ENCODE peak calls at places on chromosomes 5 and 9, in five cellular contexts. G is OCI-LY7, V is foreskin fibroblast, D is AG09309, K is uterus. X is an unnamed sample.

GRCh38 chr5:102226321-102226720 is 69.8 kb downstream of the SLCO4C1 start:
- DNase-seq in D (no peak), V (no peak), G (no peak), K (no peak), X (no peak)

GRCh38 chr9:120109242-120109641 is 470.7 kb downstream of the CDK5RAP2 start:
- DNase-seq in V (no peak), G (peak), D (no peak), K (no peak), X (no peak)

GRCh38 chr9:83449166-83449565 is 89.0 kb downstream of the FRMD3 start:
- DNase-seq in K (no peak), V (peak), G (no peak), D (no peak), X (no peak)

GRCh38 chr5:10420468-10420867 is 21.2 kb upstream of the ROPN1L start:
- DNase-seq in V (no peak), D (no peak), K (no peak), G (no peak), X (no peak)

GRCh38 chr5:133328800-133329199 is 277.0 kb downstream of the HSPA4 start:
- DNase-seq in V (no peak), K (no peak), D (no peak), G (no peak), X (no peak)

GRCh38 chr5:173338380-173339015 is 10.3 kb upstream of the STC2 start:
- DNase-seq in K (no peak), D (no peak), V (no peak), G (no peak), X (no peak)

GRCh38 chr9:36625006-36625600 is 52.4 kb downstream of the MELK start:
- DNase-seq in K (no peak), V (peak), D (peak), G (no peak), X (peak)

GRCh38 chr9:131503626-131504465 is 1.1 kb downstream of the POMT1 start:
- DNase-seq in K (no peak), G (no peak), V (peak), D (no peak), X (no peak)

GRCh38 chr9:114493521-114494184 is 11.6 kb downstream of the WHRN start:
- DNase-seq in D (no peak), V (no peak), G (no peak), K (no peak), X (no peak)

GRCh38 chr9:88998911-88999310 is 7.6 kb downstream of the S1PR3 start:
- DNase-seq in V (peak), D (no peak), K (peak), G (no peak), X (no peak)

GRCh38 chr9:125851971-125852370 is 104.8 kb downstream of the PBX3 start:
- DNase-seq in D (no peak), V (no peak), K (no peak), G (no peak), X (no peak)

GRCh38 chr5:159183247-159183646 is 26.1 kb downstream of the RNF145 start:
- DNase-seq in G (no peak), D (no peak), K (no peak), V (no peak), X (no peak)

GRCh38 chr5:159184858-159185381 is 24.4 kb downstream of the RNF145 start:
- DNase-seq in G (no peak), D (peak), K (no peak), V (peak), X (peak)

GRCh38 chr5:159184236-159184635 is 25.1 kb downstream of the RNF145 start:
- DNase-seq in D (no peak), V (peak), K (no peak), G (no peak), X (no peak)

GRCh38 chr5:159181152-159181551 is 28.2 kb downstream of the RNF145 start:
- DNase-seq in V (peak), G (no peak), K (no peak), D (no peak), X (no peak)

GRCh38 chr5:159182691-159183090 is 26.7 kb downstream of the RNF145 start:
- DNase-seq in G (no peak), K (no peak), V (peak), D (peak), X (no peak)
- H3K4me3 ChIP-seq in G (no peak), K (no peak), V (no peak), D (no peak), X (no peak)

DNA sequence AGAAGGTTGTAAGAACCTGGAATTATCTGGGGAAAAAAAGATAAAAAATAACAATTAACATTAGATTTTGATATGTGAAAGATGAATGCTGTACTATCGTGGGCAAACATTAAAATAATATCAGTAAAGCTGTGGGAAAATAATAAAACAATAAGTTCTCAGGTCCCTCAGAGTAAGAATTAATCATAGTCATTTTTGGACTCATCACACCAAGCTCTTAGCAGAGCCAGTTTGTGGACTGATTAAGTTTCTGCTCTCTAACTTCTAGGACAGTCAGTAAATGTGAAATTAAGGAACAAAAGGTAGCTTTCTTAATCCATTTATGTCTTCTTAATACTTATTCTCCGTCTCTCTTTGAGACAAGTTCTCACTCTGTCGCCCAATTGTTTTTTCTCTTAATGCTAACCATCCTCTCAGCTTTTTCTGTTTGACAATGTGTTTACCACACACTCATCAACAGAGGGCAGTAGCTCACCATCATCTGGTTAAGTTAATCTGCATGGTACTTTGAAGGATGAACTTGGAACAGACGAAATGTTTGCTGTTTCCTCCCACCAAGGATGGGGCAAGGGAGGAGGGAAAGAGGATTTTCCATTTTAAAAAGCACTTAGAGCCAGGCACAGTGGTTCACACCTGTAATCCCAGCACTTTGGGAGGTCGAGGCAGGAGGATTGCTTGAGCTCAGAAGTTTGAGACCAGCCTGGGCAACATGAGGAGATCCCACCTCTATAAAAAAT is 5.3 kb upstream of the ACO1 start:
- DNase-seq in K (peak), G (peak), V (peak), D (peak), X (peak)
- TF ChIP-seq CTCF in K (peak), G (peak), V (peak), D (peak), X (peak)

GRCh38 chr9:123132696-123133095 is 99.2 kb downstream of the GPR21 start:
- DNase-seq in K (no peak), D (no peak), G (peak), V (no peak), X (no peak)
- H3K4me3 ChIP-seq in K (no peak), D (no peak), G (no peak), V (no peak), X (no peak)

GRCh38 chr9:107158321-107158720 is 124.8 kb upstream of the RAD23B start:
- DNase-seq in G (peak), D (no peak), K (no peak), V (peak), X (no peak)

GRCh38 chr9:107154291-107154690 is 128.8 kb upstream of the RAD23B start:
- DNase-seq in K (no peak), V (no peak), D (no peak), G (no peak), X (no peak)

GRCh38 chr9:107153336-107153735 is 129.7 kb upstream of the RAD23B start:
- DNase-seq in D (no peak), V (peak), K (no peak), G (no peak), X (no peak)

GRCh38 chr9:107154766-107155165 is 128.3 kb upstream of the RAD23B start:
- DNase-seq in D (no peak), K (no peak), V (no peak), G (no peak), X (no peak)

DNA sequence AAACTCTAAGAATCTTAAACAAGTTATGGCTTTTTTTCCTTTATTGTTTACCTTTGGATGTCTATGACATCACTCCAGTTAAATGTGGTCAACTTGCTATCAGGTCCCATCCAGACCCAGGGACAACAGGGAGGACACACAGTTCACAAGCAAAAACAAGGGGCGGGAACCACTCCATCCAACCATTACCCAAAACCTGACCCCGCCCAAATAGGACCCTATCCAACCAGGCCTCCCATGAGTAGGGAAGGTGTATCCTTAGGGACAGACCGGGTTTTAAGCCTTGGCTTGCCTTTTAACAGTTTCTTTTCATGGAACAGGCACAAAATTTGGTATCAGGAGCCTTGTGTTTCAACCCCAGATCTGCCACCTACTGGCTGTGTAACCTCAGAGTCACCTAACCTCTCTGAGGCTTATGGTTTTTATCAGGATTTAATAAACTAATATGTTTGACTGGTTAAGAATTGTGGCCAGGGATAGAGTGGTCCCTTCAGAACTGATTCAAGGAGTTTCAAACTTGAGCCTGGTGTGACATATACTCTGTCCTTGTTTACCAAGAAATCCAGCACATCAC is 127.7 kb upstream of the RAD23B start:
- DNase-seq in K (no peak), D (no peak), V (no peak), G (peak), X (no peak)
- TF ChIP-seq CTCF in K (no peak), D (peak), V (peak), G (peak), X (peak)

GRCh38 chr5:68711311-68712200 is 382.3 kb upstream of the SLC30A5 start:
- DNase-seq in D (no peak), K (no peak), G (peak), V (peak), X (no peak)
- H3K4me3 ChIP-seq in D (no peak), K (no peak), G (peak), V (no peak), X (no peak)

GRCh38 chr9:137535120-137535428 is 15.1 kb downstream of the PNPLA7 start:
- DNase-seq in G (no peak), D (no peak), V (no peak), K (no peak), X (no peak)
- TF ChIP-seq CTCF in G (peak), D (no peak), V (no peak), K (no peak), X (no peak)

GRCh38 chr9:95980262-95981125 is 105.0 kb downstream of the ERCC6L2 start:
- DNase-seq in K (no peak), D (peak), G (no peak), V (peak), X (no peak)

GRCh38 chr9:95989304-95989703 is 113.8 kb downstream of the ERCC6L2 start:
- DNase-seq in K (no peak), D (peak), G (no peak), V (peak), X (no peak)

GRCh38 chr9:95991326-95991725 is 115.8 kb downstream of the ERCC6L2 start:
- DNase-seq in K (no peak), D (no peak), V (no peak), G (no peak), X (no peak)

GRCh38 chr9:95981741-95982390 is 106.4 kb downstream of the ERCC6L2 start:
- DNase-seq in G (peak), D (no peak), K (no peak), V (no peak), X (no peak)

GRCh38 chr9:95985656-95986055 is 110.2 kb downstream of the ERCC6L2 start:
- DNase-seq in V (no peak), K (no peak), G (no peak), D (no peak), X (no peak)
- H3K4me3 ChIP-seq in V (no peak), K (no peak), G (no peak), D (no peak), X (no peak)